ENCODE peak calls at places on chromosomes 13 and 19, in four cellular contexts. One of them, this sample, is unnamed.

GRCh38 chr19:37468961-37469777 is at the start of gene ZNF570:
- DNase-seq in cardiac fibroblast: peak
- DNase-seq in uterus: peak
- DNase-seq in ascending aorta: peak
- DNase-seq in this sample: peak

GRCh38 chr13:50377726-50378270 is 362.6 kb downstream of the KCNRG start:
- DNase-seq in cardiac fibroblast: no peak
- DNase-seq in uterus: no peak
- DNase-seq in ascending aorta: no peak
- DNase-seq in this sample: no peak

GRCh38 chr13:59734393-59734792 is 429.3 kb downstream of the DIAPH3 start:
- DNase-seq in cardiac fibroblast: no peak
- DNase-seq in uterus: no peak
- DNase-seq in ascending aorta: no peak
- DNase-seq in this sample: no peak

GRCh38 chr13:24605923-24606372 is 74.3 kb upstream of the ATP12A start:
- DNase-seq in cardiac fibroblast: peak
- DNase-seq in uterus: no peak
- DNase-seq in ascending aorta: no peak
- DNase-seq in this sample: no peak

GRCh38 chr13:99218545-99218944 is 17.9 kb downstream of the UBAC2 start:
- DNase-seq in cardiac fibroblast: no peak
- DNase-seq in uterus: no peak
- DNase-seq in ascending aorta: no peak
- DNase-seq in this sample: no peak

GRCh38 chr13:50319603-50320296 is 304.5 kb downstream of the KCNRG start:
- DNase-seq in cardiac fibroblast: peak
- DNase-seq in uterus: no peak
- DNase-seq in ascending aorta: no peak
- DNase-seq in this sample: no peak

GRCh38 chr13:88068975-88069374 is 397.8 kb downstream of the SLITRK5 start:
- DNase-seq in cardiac fibroblast: no peak
- DNase-seq in uterus: no peak
- DNase-seq in ascending aorta: no peak
- DNase-seq in this sample: no peak

GRCh38 chr13:66546534-66547379 is 683.4 kb downstream of the PCDH9 start:
- DNase-seq in cardiac fibroblast: peak
- DNase-seq in uterus: no peak
- DNase-seq in ascending aorta: no peak
- DNase-seq in this sample: no peak

GRCh38 chr19:10871711-10872550 is 578 bp downstream of the CARM1 start:
- DNase-seq in cardiac fibroblast: no peak
- DNase-seq in uterus: peak
- DNase-seq in ascending aorta: peak
- DNase-seq in this sample: no peak

GRCh38 chr13:98471895-98472294 is 105.0 kb downstream of the STK24 start:
- DNase-seq in cardiac fibroblast: no peak
- DNase-seq in uterus: no peak
- DNase-seq in ascending aorta: no peak
- DNase-seq in this sample: no peak

GRCh38 chr19:19062454-19063182 is 1.2 kb upstream of the SLC25A42 start:
- DNase-seq in cardiac fibroblast: peak
- DNase-seq in uterus: no peak
- DNase-seq in ascending aorta: no peak
- DNase-seq in this sample: no peak

GRCh38 chr13:21033866-21034601 is 27.4 kb downstream of the LATS2 start:
- DNase-seq in cardiac fibroblast: peak
- DNase-seq in uterus: peak
- DNase-seq in ascending aorta: peak
- DNase-seq in this sample: no peak

GRCh38 chr13:98992355-98992754 is 14.5 kb upstream of the DOCK9 start:
- DNase-seq in cardiac fibroblast: peak
- DNase-seq in uterus: no peak
- DNase-seq in ascending aorta: no peak
- DNase-seq in this sample: no peak

GRCh38 chr19:58386166-58386575 is 898 bp upstream of the RPS5 start:
- DNase-seq in cardiac fibroblast: no peak
- DNase-seq in uterus: no peak
- DNase-seq in ascending aorta: no peak
- DNase-seq in this sample: no peak

GRCh38 chr13:103039183-103039582 is 27.0 kb downstream of the SLC10A2 start:
- DNase-seq in cardiac fibroblast: no peak
- DNase-seq in uterus: no peak
- DNase-seq in ascending aorta: no peak
- DNase-seq in this sample: no peak

GRCh38 chr13:32126298-32126697 is 94.7 kb downstream of the FRY start:
- DNase-seq in cardiac fibroblast: peak
- DNase-seq in uterus: no peak
- DNase-seq in ascending aorta: no peak
- DNase-seq in this sample: no peak

GRCh38 chr13:44810067-44810840 is 179.0 kb downstream of the NUFIP1 start:
- DNase-seq in cardiac fibroblast: peak
- DNase-seq in uterus: peak
- DNase-seq in ascending aorta: peak
- DNase-seq in this sample: no peak

GRCh38 chr19:42306646-42307045 is 4.2 kb upstream of the PAFAH1B3 start:
- DNase-seq in cardiac fibroblast: no peak
- DNase-seq in uterus: no peak
- DNase-seq in ascending aorta: no peak
- DNase-seq in this sample: no peak

GRCh38 chr19:5125797-5126497 is 157.0 kb downstream of the KDM4B start:
- DNase-seq in cardiac fibroblast: no peak
- DNase-seq in uterus: no peak
- DNase-seq in ascending aorta: no peak
- DNase-seq in this sample: no peak

GRCh38 chr19:29571181-29571580 is 34.9 kb upstream of the POP4 start:
- DNase-seq in cardiac fibroblast: no peak
- DNase-seq in uterus: no peak
- DNase-seq in ascending aorta: no peak
- DNase-seq in this sample: no peak
- H3K4me3 ChIP-seq in cardiac fibroblast: no peak
- H3K4me3 ChIP-seq in uterus: no peak
- H3K4me3 ChIP-seq in ascending aorta: no peak
- H3K4me3 ChIP-seq in this sample: no peak

GRCh38 chr19:15584095-15584494 is 30.9 kb upstream of the CYP4F8 start:
- DNase-seq in cardiac fibroblast: no peak
- DNase-seq in uterus: no peak
- DNase-seq in ascending aorta: no peak
- DNase-seq in this sample: no peak
- H3K4me3 ChIP-seq in cardiac fibroblast: no peak
- H3K4me3 ChIP-seq in uterus: no peak
- H3K4me3 ChIP-seq in ascending aorta: no peak
- H3K4me3 ChIP-seq in this sample: no peak

DNA sequence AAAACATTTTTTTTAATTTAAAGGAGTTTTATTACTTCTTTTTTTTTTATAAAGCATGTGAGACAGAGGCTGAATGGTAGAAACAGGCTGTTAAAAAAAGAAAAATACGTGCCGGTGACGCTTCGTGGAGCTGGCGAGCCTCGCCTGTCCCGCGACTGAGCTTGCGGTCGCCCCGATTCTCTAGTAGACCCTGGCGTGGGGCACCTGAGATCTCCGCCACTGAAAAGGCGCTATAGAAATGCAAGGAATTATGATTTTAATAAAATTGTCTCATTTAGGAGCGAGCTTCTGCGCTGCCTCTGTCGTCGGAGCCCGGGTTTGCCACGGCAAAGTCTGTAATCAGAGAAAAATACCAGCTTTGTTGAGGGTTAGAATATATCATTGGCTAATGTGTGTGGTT is 18.4 kb downstream of the NFIX start:
- DNase-seq in cardiac fibroblast: no peak
- DNase-seq in uterus: no peak
- DNase-seq in ascending aorta: peak
- DNase-seq in this sample: no peak
- H3K4me3 ChIP-seq in cardiac fibroblast: no peak
- H3K4me3 ChIP-seq in uterus: peak
- H3K4me3 ChIP-seq in ascending aorta: peak
- H3K4me3 ChIP-seq in this sample: no peak

GRCh38 chr19:54418930-54419800 is 3.9 kb downstream of the TTYH1 start:
- DNase-seq in cardiac fibroblast: no peak
- DNase-seq in uterus: no peak
- DNase-seq in ascending aorta: no peak
- DNase-seq in this sample: no peak

GRCh38 chr19:54415208-54415900 is at the start of gene TTYH1:
- DNase-seq in cardiac fibroblast: no peak
- DNase-seq in uterus: no peak
- DNase-seq in ascending aorta: no peak
- DNase-seq in this sample: no peak

GRCh38 chr19:54418030-54418929 is 3.0 kb downstream of the TTYH1 start:
- DNase-seq in cardiac fibroblast: peak
- DNase-seq in uterus: no peak
- DNase-seq in ascending aorta: no peak
- DNase-seq in this sample: no peak

GRCh38 chr19:54415901-54416621 is 797 bp downstream of the TTYH1 start:
- DNase-seq in cardiac fibroblast: no peak
- DNase-seq in uterus: no peak
- DNase-seq in ascending aorta: no peak
- DNase-seq in this sample: no peak

DNA sequence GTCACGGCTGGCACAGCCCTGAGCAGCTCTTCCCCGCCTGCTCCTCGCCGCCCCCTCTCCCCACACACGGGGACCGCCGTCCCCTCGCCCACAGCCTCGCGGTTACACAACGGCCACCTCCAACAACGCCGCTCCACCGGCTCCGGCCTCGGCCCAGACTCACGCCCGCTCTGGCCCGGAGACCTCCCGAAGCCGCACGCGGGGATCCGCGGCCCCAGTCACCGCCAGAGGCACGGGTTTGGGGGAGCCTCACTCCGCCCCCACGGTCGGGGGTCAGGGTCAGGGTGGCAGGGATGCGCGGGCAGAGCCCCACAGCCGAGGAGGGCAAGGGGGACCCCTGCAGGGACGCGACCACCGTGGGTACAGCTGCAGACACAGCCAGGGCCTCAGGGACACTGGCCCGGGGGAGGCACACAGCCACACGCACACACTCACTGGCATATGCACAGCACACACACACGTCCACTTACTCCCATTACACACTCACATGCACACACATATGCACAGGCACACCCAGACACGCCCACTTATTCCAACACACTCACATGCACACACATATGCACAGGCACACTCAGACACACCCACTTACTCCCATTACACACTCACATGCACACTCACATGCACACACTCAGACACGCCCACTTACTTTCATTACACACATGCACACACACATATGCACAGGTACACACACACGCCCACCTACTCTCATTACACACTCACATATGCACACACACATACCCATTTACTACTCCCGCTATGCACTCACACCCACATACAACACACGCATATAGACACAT is 1.6 kb downstream of the TTYH1 start:
- DNase-seq in cardiac fibroblast: no peak
- DNase-seq in uterus: no peak
- DNase-seq in ascending aorta: no peak
- DNase-seq in this sample: no peak
- H3K4me3 ChIP-seq in cardiac fibroblast: no peak
- H3K4me3 ChIP-seq in uterus: no peak
- H3K4me3 ChIP-seq in ascending aorta: no peak
- H3K4me3 ChIP-seq in this sample: no peak

DNA sequence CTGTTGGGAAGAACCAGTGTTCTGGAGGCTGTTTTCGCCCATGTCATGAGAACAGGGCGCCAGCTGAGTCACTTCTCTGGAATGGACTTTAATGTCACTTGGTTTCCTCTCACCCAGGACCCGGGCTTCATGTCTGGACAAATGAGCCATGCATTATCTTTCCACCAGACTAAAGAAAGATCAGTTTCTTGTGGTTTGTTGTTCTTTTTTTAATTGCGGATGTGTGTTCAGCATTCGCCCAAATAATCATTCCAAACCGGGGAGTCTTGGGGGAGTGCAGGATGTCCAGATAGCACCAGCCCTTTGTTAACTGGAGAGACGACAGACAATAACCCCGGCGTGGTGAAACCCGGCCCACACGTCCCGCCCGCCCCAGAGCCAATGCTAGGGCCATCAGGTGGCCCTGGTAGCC is 102.5 kb downstream of the COL4A2 start:
- DNase-seq in cardiac fibroblast: peak
- DNase-seq in uterus: peak
- DNase-seq in ascending aorta: peak
- DNase-seq in this sample: no peak
- H3K4me3 ChIP-seq in cardiac fibroblast: no peak
- H3K4me3 ChIP-seq in uterus: no peak
- H3K4me3 ChIP-seq in ascending aorta: no peak
- H3K4me3 ChIP-seq in this sample: no peak

DNA sequence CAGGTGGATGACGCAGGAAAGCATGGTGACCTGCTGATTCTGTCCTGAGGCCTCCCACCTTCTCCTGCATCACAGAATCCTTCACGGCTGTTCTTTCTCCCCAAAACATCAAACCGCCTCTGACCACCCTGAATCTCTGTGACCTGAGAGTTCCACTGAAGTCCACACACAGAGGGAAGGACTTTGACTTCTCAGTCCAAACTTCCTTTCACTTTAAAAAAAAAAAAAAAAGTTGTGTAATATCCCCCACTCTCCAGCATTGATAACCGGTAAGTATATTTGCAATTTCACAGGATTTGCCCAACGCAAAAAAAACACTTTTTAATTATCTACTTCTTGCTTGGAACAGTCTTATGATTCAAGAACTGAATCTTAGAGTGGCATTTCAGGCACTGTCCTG is 259.5 kb upstream of the IRS2 start:
- DNase-seq in cardiac fibroblast: no peak
- DNase-seq in uterus: no peak
- DNase-seq in ascending aorta: no peak
- DNase-seq in this sample: no peak
- H3K4me3 ChIP-seq in cardiac fibroblast: no peak
- H3K4me3 ChIP-seq in uterus: no peak
- H3K4me3 ChIP-seq in ascending aorta: no peak
- H3K4me3 ChIP-seq in this sample: no peak

DNA sequence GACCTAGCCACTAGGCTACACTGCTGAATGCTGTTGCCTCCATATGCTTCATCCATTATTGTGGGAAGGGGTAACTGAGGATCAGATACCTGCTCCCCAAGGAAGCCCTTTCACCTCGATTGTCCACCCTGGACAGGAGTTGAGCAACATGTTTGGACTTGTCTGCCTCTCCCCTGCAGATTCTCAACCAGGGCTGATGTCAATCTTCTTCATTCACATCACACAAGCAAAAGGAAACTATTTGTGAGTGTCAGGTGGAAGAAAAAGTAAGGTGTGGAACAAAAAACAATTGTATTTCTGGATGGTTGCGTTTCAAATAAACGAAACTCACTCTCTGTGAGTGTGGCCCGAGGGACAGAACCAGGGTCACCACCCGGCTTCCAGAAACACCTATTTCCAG is 29.5 kb upstream of the MUC16 start:
- DNase-seq in cardiac fibroblast: no peak
- DNase-seq in uterus: no peak
- DNase-seq in ascending aorta: no peak
- DNase-seq in this sample: no peak
- H3K4me3 ChIP-seq in cardiac fibroblast: no peak
- H3K4me3 ChIP-seq in uterus: no peak
- H3K4me3 ChIP-seq in ascending aorta: no peak
- H3K4me3 ChIP-seq in this sample: no peak

This sample was measured in skeletal muscle cell.